ENCODE peak calls at places on chromosomes 7 and 10, in four cellular contexts. One of them, this sample, is unnamed.
A peak's percentile ranks its signal among the peaks of the same experiment; 100 is the strongest.

GRCh38 chr10:69383485-69384089 is 33.1 kb downstream of the TACR2 start:
- DNase-seq in cardiac fibroblast: peak; percentile 84
- DNase-seq in epithelial cell of esophagus: no peak
- DNase-seq in RWPE1: no peak
- DNase-seq in this sample: no peak

GRCh38 chr7:42337225-42337905 is 100.4 kb upstream of the GLI3 start:
- DNase-seq in epithelial cell of esophagus: no peak
- DNase-seq in RWPE1: no peak
- DNase-seq in cardiac fibroblast: no peak
- DNase-seq in this sample: no peak

GRCh38 chr10:95447733-95448132 is 113.4 kb downstream of the SORBS1 start:
- DNase-seq in epithelial cell of esophagus: no peak
- DNase-seq in cardiac fibroblast: peak; percentile 18
- DNase-seq in RWPE1: no peak
- DNase-seq in this sample: peak; percentile 3

GRCh38 chr10:85679061-85679460 is 687.5 kb downstream of the GRID1 start:
- DNase-seq in RWPE1: no peak
- DNase-seq in cardiac fibroblast: no peak
- DNase-seq in epithelial cell of esophagus: no peak
- DNase-seq in this sample: no peak

GRCh38 chr10:105950410-105950809 is 1214.1 kb downstream of the SORCS1 start:
- DNase-seq in epithelial cell of esophagus: peak; percentile 61
- DNase-seq in cardiac fibroblast: peak; percentile 69
- DNase-seq in RWPE1: peak; percentile 49
- DNase-seq in this sample: peak; percentile 23

GRCh38 chr7:87330316-87330715 is 15.1 kb upstream of the CROT start:
- DNase-seq in epithelial cell of esophagus: no peak
- DNase-seq in RWPE1: no peak
- DNase-seq in cardiac fibroblast: no peak
- DNase-seq in this sample: no peak

GRCh38 chr7:115868369-115868768 is 162.2 kb downstream of the TFEC start:
- DNase-seq in epithelial cell of esophagus: no peak
- DNase-seq in cardiac fibroblast: no peak
- DNase-seq in RWPE1: no peak
- DNase-seq in this sample: no peak

GRCh38 chr7:41134873-41135250 is 568.0 kb downstream of the INHBA start:
- DNase-seq in epithelial cell of esophagus: no peak
- DNase-seq in cardiac fibroblast: no peak
- DNase-seq in RWPE1: no peak
- DNase-seq in this sample: no peak

GRCh38 chr7:50650057-50650664 is 85.0 kb upstream of the DDC start:
- DNase-seq in epithelial cell of esophagus: peak; percentile 71
- DNase-seq in cardiac fibroblast: no peak
- DNase-seq in RWPE1: no peak
- DNase-seq in this sample: no peak

GRCh38 chr10:79403441-79404230 is 41.8 kb downstream of the ZCCHC24 start:
- DNase-seq in cardiac fibroblast: no peak
- DNase-seq in epithelial cell of esophagus: no peak
- DNase-seq in RWPE1: no peak
- DNase-seq in this sample: no peak

GRCh38 chr7:83791737-83792136 is 142.8 kb upstream of the SEMA3E start:
- DNase-seq in epithelial cell of esophagus: no peak
- DNase-seq in RWPE1: no peak
- DNase-seq in cardiac fibroblast: no peak
- DNase-seq in this sample: no peak

GRCh38 chr7:3922175-3922635 is 621.2 kb downstream of the SDK1 start:
- DNase-seq in epithelial cell of esophagus: peak; percentile 93
- DNase-seq in cardiac fibroblast: peak; percentile 97
- DNase-seq in RWPE1: peak; percentile 70
- DNase-seq in this sample: peak; percentile 25

GRCh38 chr7:137961200-137962177 is 40.4 kb downstream of the CREB3L2 start:
- DNase-seq in epithelial cell of esophagus: peak; percentile 59
- DNase-seq in RWPE1: no peak
- DNase-seq in cardiac fibroblast: peak; percentile 67
- DNase-seq in this sample: no peak

GRCh38 chr10:497898-498451 is 191.5 kb downstream of the DIP2C start:
- DNase-seq in cardiac fibroblast: no peak
- DNase-seq in epithelial cell of esophagus: no peak
- DNase-seq in RWPE1: no peak
- DNase-seq in this sample: no peak

GRCh38 chr7:129388353-129389098 is 45.7 kb upstream of the STRIP2 start:
- DNase-seq in epithelial cell of esophagus: no peak
- DNase-seq in RWPE1: no peak
- DNase-seq in cardiac fibroblast: no peak
- DNase-seq in this sample: no peak

GRCh38 chr7:118473271-118473670 is 248.8 kb downstream of the ANKRD7 start:
- DNase-seq in RWPE1: no peak
- DNase-seq in cardiac fibroblast: no peak
- DNase-seq in epithelial cell of esophagus: no peak
- DNase-seq in this sample: no peak

DNA sequence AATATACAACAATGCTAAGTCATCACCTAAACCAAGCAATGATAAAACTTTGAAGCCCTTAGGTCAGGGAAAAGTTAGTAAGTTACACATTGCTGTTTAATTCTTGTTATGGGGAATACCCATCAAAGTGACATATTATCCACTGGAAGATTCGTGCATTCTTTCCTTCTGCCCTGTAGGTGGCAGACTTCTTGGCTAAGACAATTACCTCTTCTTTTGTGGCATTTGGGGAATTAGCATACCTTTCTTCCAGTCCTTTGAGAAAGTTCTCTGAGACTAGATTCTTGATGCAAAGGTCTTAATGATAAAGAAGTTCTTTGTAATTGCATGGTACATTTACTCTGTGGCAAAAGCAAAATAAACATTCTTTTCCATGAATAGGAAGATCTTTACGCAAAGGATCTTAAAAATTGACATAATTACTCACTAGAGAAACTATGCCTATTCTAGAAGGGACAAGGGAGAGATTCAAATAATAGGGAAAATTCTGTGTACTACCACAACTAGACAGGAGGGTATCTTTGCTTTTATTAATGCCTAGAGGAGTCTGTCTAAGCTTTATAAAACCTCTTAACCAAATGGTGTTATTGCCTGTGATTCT is 395.9 kb downstream of the GRM8 start:
- DNase-seq in RWPE1: peak; percentile 13
- DNase-seq in epithelial cell of esophagus: peak; percentile 35
- DNase-seq in cardiac fibroblast: peak; percentile 1
- DNase-seq in this sample: no peak
- TF ChIP-seq CTCF in RWPE1: peak; percentile 50
- TF ChIP-seq CTCF in epithelial cell of esophagus: peak; percentile 74
- TF ChIP-seq CTCF in cardiac fibroblast: no peak
- TF ChIP-seq CTCF in this sample: no peak

DNA sequence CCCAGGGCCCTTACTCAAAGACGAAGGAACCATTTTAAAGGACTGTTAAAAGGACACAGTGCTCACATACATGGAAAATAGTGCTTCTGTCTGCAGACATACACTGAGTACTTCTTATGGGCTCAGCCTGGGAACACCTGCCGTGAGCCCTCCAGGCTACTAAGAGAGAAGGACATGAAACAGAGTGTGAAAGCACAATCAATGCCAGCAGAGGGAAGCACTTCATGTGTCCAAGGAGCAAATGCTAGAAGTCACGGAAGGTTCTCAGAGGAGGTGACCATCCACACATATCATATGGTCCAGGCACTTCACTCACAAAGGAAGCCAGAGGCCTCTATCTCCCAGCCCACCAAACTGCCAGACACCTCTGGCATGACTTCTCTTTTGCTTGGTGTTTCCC is 15.5 kb downstream of the ELMO1 start:
- DNase-seq in cardiac fibroblast: no peak
- DNase-seq in RWPE1: no peak
- DNase-seq in epithelial cell of esophagus: no peak
- DNase-seq in this sample: no peak
- TF ChIP-seq CTCF in cardiac fibroblast: no peak
- TF ChIP-seq CTCF in RWPE1: no peak
- TF ChIP-seq CTCF in epithelial cell of esophagus: no peak
- TF ChIP-seq CTCF in this sample: no peak

DNA sequence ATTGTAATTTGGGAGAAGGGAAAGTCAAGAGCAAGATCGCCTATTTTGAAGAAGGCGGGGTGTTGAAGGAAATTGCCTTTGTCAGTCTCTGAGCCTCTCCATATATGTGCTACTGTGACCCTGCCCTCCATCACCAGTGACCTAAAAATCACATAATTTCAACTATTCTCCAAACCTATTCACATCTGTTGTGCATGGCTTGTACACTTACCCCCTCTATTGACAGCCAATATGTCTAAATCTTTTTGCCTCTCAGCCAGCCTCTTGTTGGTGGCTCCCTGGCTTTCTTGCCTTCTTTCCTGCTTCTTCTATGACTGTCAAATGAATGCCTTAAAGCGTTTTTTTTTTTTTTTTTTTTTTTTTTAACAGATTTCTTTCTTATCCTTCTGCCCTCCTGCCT is 295.6 kb downstream of the AUTS2 start:
- DNase-seq in cardiac fibroblast: peak; percentile 18
- DNase-seq in epithelial cell of esophagus: no peak
- DNase-seq in RWPE1: no peak
- DNase-seq in this sample: no peak
- TF ChIP-seq CTCF in cardiac fibroblast: peak; percentile 25
- TF ChIP-seq CTCF in epithelial cell of esophagus: peak; percentile 8
- TF ChIP-seq CTCF in RWPE1: no peak
- TF ChIP-seq CTCF in this sample: peak; percentile 36

DNA sequence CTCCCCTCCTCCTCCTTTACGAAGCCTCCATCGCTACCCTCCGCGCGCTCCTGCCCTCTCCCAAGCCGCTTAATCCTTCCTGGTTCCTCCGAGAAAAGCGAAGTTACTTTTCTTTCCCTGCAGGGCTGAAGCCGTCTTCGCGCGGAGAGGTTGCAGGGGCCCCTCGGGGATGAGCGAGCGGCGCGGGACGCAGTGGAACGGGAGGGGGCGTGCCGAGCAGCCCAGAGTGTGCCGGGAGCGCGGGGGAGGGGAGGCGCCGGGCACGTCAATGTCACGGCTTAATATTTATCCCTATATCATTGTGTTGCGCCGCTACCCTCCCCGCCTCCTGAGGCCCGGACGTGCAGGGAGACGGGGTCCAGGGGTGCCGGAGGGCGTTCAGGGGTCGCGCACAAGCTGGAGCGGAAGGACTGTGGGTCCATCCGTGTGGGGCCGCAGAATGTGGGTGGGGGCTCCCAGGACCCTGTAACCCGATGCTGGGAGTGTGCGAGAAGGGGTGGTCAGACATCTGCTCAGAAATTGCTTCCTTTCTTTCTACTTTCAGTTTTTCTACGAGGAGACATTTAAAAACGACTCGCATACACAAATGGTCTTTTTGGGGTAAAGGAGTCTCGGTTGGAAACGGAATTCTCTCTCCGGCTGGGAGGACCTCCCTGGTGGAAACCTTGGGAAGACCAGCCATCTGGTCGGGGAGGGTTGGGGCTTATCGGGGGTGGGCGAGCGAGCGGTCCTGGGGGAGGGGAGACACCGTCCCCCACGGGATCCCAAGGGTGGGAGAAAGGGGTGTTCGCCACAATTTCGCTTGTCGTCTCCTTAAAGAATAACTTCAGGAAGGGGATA is 2.4 kb downstream of the CDK6 start:
- DNase-seq in RWPE1: peak; percentile 59
- DNase-seq in cardiac fibroblast: peak; percentile 75
- DNase-seq in epithelial cell of esophagus: peak; percentile 76
- DNase-seq in this sample: peak; percentile 62
- TF ChIP-seq CTCF in RWPE1: no peak
- TF ChIP-seq CTCF in cardiac fibroblast: peak; percentile 7
- TF ChIP-seq CTCF in epithelial cell of esophagus: peak; percentile 23
- TF ChIP-seq CTCF in this sample: peak; percentile 36